ENCODE peak calls at places on chromosomes 4 and X, in seven cellular contexts. N, X, U, G, M, J and B are unnamed samples.

GRCh38 chr4:8819019-8819418 is 52.6 kb downstream of the HMX1 start:
- DNase-seq in N (no peak), G (no peak), X (no peak), U (no peak), M (no peak), J (no peak), B (peak; percentile 47)

GRCh38 chr4:16227462-16227868 is 1.2 kb upstream of the TAPT1 start:
- DNase-seq in U (peak; percentile 51), N (peak; percentile 40), J (peak; percentile 69), X (no peak), M (peak; percentile 78), G (no peak), B (peak; percentile 81)

GRCh38 chr4:7658297-7659204 is 223.8 kb upstream of the PSAPL1 start:
- DNase-seq in J (no peak), G (no peak), M (no peak), X (no peak), N (no peak), U (no peak), B (no peak)

GRCh38 chr4:154205471-154205870 is 286.1 kb downstream of the DCHS2 start:
- DNase-seq in U (no peak), G (no peak), M (no peak), N (no peak), X (no peak), J (no peak), B (no peak)

GRCh38 chr4:10584042-10584441 is 100.5 kb downstream of the CLNK start:
- DNase-seq in X (no peak), M (no peak), N (peak; percentile 31), J (no peak), U (peak; percentile 28), G (no peak), B (no peak)

GRCh38 chr4:113368056-113368455 is 318.6 kb downstream of the ANK2 start:
- DNase-seq in N (no peak), G (no peak), U (no peak), J (no peak), M (no peak), X (no peak), B (no peak)

GRCh38 chr4:22237155-22237751 is 278.6 kb downstream of the ADGRA3 start:
- DNase-seq in U (peak; percentile 84), J (no peak), M (no peak), X (no peak), G (no peak), N (peak; percentile 68), B (no peak)

GRCh38 chr4:115759231-115759630 is 645.8 kb upstream of the NDST4 start:
- DNase-seq in G (no peak), X (no peak), U (no peak), N (peak; percentile 35), M (no peak), J (no peak), B (no peak)

GRCh38 chr4:169383724-169384123 is 113.0 kb upstream of the SH3RF1 start:
- DNase-seq in N (no peak), M (no peak), X (no peak), U (no peak), G (peak; percentile 2), J (no peak), B (no peak)

GRCh38 chrX:1463581-1464281 is 11.0 kb upstream of the ASMTL start:
- DNase-seq in J (no peak), X (peak; percentile 78), N (no peak), M (peak; percentile 25), G (no peak), U (no peak), B (peak; percentile 30)

DNA sequence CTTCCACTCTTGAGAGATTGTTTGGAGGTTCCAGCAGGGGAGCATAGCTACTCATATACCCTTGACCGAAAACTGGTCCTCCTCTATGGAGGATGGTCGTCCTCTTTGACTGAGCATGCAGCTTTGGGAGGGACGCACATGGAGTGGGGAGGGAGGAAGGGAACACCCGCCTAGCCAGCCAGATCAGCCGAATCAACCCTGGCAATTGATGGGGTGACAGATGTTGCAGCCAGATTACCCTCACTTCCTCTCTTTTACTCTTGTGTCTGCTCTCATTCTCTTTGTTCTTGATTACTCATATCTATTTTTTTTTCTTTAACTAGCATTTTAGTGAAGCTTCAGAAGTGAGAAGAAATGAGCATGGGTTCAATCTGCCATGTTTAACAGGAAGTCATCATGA is 19.6 kb downstream of the MGST2 start:
- DNase-seq in G (no peak), U (no peak), M (no peak), J (no peak), X (no peak), N (no peak), B (no peak)
- TF ChIP-seq EP300 in G (no peak), U (no peak), M (no peak), J (no peak), X (no peak), N (no peak), B (no peak)

GRCh38 chr4:94995684-94996394 is 238.1 kb downstream of the BMPR1B start:
- DNase-seq in J (no peak), U (no peak), M (no peak), X (no peak), N (no peak), G (no peak), B (no peak)
- H3K4me3 ChIP-seq in J (no peak overlapping the region), U (no peak overlapping the region), M (peak overlapping the region; percentile 11), X (peak overlapping the region; percentile 22), N (no peak overlapping the region), G (no peak overlapping the region), B (no peak overlapping the region)

DNA sequence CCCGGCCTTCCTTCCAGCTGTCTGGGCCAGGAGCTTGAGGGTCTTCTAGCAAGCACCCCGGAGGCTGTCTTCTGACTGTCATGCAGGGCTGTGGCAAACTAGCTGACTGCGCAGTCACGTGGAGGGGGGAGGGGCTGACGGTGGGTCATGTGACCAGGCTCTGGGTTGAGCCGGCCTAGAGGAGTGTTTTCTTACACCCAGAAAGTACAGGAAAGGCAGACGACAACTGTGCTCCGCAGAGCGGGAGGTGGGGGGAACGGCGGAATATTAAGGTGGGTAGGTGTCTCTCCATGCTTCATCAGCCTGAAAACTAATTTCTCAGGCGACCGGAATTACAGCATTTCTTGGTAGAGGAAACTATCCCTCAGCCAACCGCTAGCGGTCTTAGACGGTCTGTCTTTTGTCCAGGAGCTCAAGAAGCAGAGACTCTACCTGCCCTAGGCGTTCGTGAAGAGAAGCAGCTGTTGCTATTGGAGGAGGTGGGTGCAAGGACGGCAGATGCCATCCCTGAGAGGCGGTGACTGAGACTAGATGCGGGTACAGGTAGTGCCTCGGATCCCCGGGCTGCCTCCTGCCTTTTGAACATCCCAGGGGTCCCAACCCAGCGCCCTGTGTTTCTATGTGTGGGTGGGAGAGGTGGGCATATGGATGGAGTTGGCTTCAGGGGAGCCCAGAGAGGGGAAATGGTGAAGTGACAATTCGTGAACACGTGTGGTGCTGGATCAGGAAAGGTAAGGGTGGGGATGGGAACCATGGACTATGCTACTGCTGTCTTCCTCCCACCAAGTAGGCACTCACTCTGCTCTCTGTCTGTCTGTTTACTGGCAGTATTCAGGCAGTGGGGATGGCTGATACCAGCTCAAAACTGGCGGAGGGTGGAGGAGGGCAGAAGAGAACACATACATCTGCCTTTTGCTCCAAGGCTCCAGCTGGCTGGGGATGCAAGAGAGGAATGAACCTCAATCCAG is 8.8 kb downstream of the GPRASP1 start:
- DNase-seq in X (peak; percentile 93), M (peak; percentile 92), G (peak; percentile 69), J (peak; percentile 81), N (peak; percentile 84), U (peak; percentile 88), B (peak; percentile 92)
- TF ChIP-seq CTCF in X (peak; percentile 26), M (no peak), G (no peak), J (no peak), N (no peak), U (no peak), B (no peak)

GRCh38 chr4:34417160-34417559 is 1827.2 kb downstream of the ARAP2 start:
- DNase-seq in U (no peak), M (no peak), X (no peak), N (no peak), J (no peak), G (no peak), B (no peak)
- TF ChIP-seq EP300 in U (no peak), M (no peak), X (no peak), N (no peak), J (no peak), G (no peak), B (no peak)

GRCh38 chr4:128284317-128284716 is 3.3 kb downstream of the PGRMC2 start:
- DNase-seq in G (no peak), N (peak; percentile 59), M (no peak), X (no peak), J (no peak), U (no peak), B (no peak)
- H3K4me3 ChIP-seq in G (peak overlapping the region; percentile 79), N (peak overlapping the region; percentile 85), M (no peak overlapping the region), X (peak overlapping the region; percentile 2), J (no peak overlapping the region), U (no peak overlapping the region), B (peak overlapping the region; percentile 80)

DNA sequence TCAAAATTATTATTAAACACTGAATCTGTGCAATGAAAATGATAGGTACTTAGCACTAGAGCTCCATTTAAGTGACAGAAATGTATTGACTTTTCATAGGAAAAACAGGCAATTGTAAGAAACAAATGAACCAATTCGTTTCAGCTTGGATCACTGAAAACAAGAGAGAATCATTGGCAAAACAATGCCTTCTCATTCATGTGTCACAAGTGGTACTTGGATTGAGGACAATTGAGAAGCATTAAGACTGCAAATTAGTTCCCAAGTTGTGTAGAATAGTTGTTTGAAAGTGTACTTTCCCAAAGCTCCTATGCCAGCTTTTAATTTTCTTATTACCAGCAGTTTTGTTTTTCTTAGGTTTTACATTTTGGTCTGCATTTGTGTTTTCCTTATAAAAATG is 20.6 kb downstream of the CNKSR2 start:
- DNase-seq in N (no peak), M (no peak), J (no peak), G (no peak), U (no peak), X (no peak), B (no peak)
- TF ChIP-seq CTCF in N (no peak), M (no peak), J (no peak), G (no peak), U (no peak), X (no peak), B (no peak)

GRCh38 chr4:38164346-38164745 is 204.1 kb downstream of the PTTG2 start:
- DNase-seq in X (no peak), J (no peak), U (no peak), G (no peak), N (no peak), M (no peak), B (no peak)

GRCh38 chr4:38160487-38161207 is 200.4 kb downstream of the PTTG2 start:
- DNase-seq in U (peak; percentile 33), G (peak; percentile 60), X (no peak), M (peak; percentile 72), N (no peak), J (no peak), B (no peak)

GRCh38 chr4:38163216-38164006 is 203.2 kb downstream of the PTTG2 start:
- DNase-seq in U (no peak), M (no peak), J (no peak), X (no peak), G (no peak), N (peak; percentile 52), B (no peak)

GRCh38 chr4:38161208-38162113 is 201.3 kb downstream of the PTTG2 start:
- DNase-seq in M (no peak), U (no peak), G (no peak), N (no peak), J (no peak), X (no peak), B (no peak)

DNA sequence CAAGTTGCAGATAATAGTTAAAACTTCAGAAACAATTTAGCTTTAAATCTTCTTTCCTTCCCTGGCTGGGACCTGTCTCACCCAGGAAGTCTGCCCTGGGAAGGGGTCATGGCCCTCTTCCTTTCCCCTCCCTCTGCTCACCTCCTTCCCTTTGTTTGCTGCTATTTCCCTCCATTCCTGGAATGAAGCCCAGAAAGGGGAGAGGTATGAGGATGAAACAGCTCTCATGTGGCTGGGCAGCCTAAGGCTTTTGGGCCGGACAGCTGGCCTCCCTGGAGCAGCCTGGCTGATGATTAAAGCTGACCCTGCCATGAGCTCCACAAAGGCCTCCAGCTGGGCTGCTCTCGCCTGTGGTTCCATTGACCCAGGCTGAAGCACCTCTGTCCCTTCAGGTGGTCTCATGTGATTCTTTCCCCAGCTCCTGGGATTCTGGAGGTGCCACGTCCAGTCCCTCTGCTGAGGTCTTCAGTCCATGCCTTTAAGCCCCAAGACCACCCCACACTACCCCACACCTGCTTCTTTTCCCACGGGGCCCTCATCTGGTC is 202.1 kb downstream of the PTTG2 start:
- DNase-seq in X (no peak), U (no peak), J (peak; percentile 38), G (no peak), M (no peak), N (peak; percentile 59), B (no peak)
- TF ChIP-seq EP300 in X (no peak), U (no peak), J (no peak), G (no peak), M (no peak), N (no peak), B (no peak)